ENCODE peak calls at places on chromosomes 11 and 22, in eight cellular contexts. Z, H, T, M, N, Q, L and O are unnamed samples.

GRCh38 chr11:36118084-36118483 is 171.1 kb downstream of the COMMD9 start:
- DNase-seq in M (no peak), H (no peak), T (no peak), Z (no peak), L (no peak), N (no peak), Q (no peak), O (no peak)

GRCh38 chr22:50320116-50320515 is 6.7 kb downstream of the DENND6B start:
- DNase-seq in N (no peak), L (no peak), T (no peak), H (no peak), Z (no peak), Q (no peak), M (no peak), O (no peak)

GRCh38 chr11:90639687-90640086 is 416.8 kb upstream of the CHORDC1 start:
- DNase-seq in H (no peak), N (no peak), M (no peak), Q (no peak), T (no peak), Z (peak), L (no peak), O (no peak)

GRCh38 chr11:69209936-69210659 is 54.4 kb downstream of the SMIM38 start:
- DNase-seq in L (peak), Q (no peak), H (no peak), T (no peak), Z (peak), N (no peak), M (no peak), O (no peak)

GRCh38 chr11:62669420-62670161 is 1.9 kb upstream of the UQCC3 start:
- DNase-seq in Q (no peak), T (no peak), H (no peak), M (no peak), Z (peak), N (no peak), L (no peak), O (no peak)

GRCh38 chr11:125435461-125436238 is 60.4 kb downstream of the FEZ1 start:
- DNase-seq in L (no peak), H (peak), M (no peak), N (no peak), T (no peak), Z (peak), Q (no peak), O (no peak)

GRCh38 chr11:85821636-85822035 is 10.7 kb upstream of the SYTL2 start:
- DNase-seq in L (peak), M (no peak), Z (no peak), T (no peak), Q (no peak), H (peak), N (no peak), O (no peak)

GRCh38 chr11:92222701-92223100 is 1.9 kb upstream of the FAT3 start:
- DNase-seq in M (no peak), T (no peak), Z (peak), H (no peak), L (no peak), Q (no peak), N (no peak), O (no peak)

GRCh38 chr11:42234381-42235035 is 775.1 kb upstream of the LRRC4C start:
- DNase-seq in N (no peak), M (no peak), H (peak), Z (no peak), L (no peak), T (no peak), Q (no peak), O (no peak)

GRCh38 chr11:61545341-61545740 is 35.5 kb downstream of the SYT7 start:
- DNase-seq in L (no peak), Q (no peak), N (no peak), Z (peak), M (no peak), T (no peak), H (no peak), O (no peak)

GRCh38 chr11:126723665-126724045 is 276.9 kb downstream of the KIRREL3 start:
- DNase-seq in Q (no peak), L (no peak), Z (no peak), T (no peak), M (no peak), N (no peak), H (peak), O (no peak)

GRCh38 chr11:43937434-43938411 is 4.7 kb upstream of the C11orf96 start:
- DNase-seq in H (peak), M (peak), Q (no peak), Z (no peak), N (no peak), T (no peak), L (no peak), O (no peak)

GRCh38 chr11:19168090-19168489 is 33.7 kb downstream of the CSRP3 start:
- DNase-seq in T (no peak), L (no peak), H (no peak), N (no peak), Z (no peak), Q (no peak), M (no peak), O (no peak)

GRCh38 chr22:39185601-39186012 is 33.1 kb upstream of the CBX7 start:
- DNase-seq in N (no peak), Z (peak), H (no peak), L (no peak), T (no peak), M (no peak), Q (no peak), O (no peak)

GRCh38 chr22:49046546-49047305 is 780.9 kb downstream of the BRD1 start:
- DNase-seq in L (peak), Z (peak), Q (peak), H (no peak), T (no peak), M (no peak), N (no peak), O (no peak)

GRCh38 chr11:61021661-61022212 is 50.3 kb downstream of the CD6 start:
- DNase-seq in M (no peak), L (peak), Z (peak), T (peak), H (no peak), N (no peak), Q (peak), O (peak)

GRCh38 chr22:17924735-17925727 is 99.3 kb downstream of the MICAL3 start:
- DNase-seq in L (no peak), T (no peak), Q (no peak), Z (no peak), M (no peak), H (peak), N (no peak), O (no peak)

GRCh38 chr11:46421257-46421880 is 29.8 kb upstream of the CHRM4 start:
- DNase-seq in N (no peak), H (no peak), L (no peak), Q (no peak), T (no peak), Z (no peak), M (no peak), O (no peak)

GRCh38 chr11:20207781-20208621 is 47.7 kb upstream of the DBX1 start:
- DNase-seq in Z (peak), L (no peak), N (no peak), T (no peak), Q (peak), M (no peak), H (no peak), O (no peak)

GRCh38 chr11:76232026-76232665 is 25.8 kb upstream of the WNT11 start:
- DNase-seq in L (peak), M (no peak), Z (no peak), N (no peak), T (no peak), H (no peak), Q (no peak), O (peak)

GRCh38 chr11:9254416-9254815 is 10.7 kb downstream of the DENND5A start:
- DNase-seq in Z (no peak), T (no peak), H (no peak), N (no peak), Q (no peak), L (no peak), M (no peak), O (no peak)

GRCh38 chr11:126488591-126489370 is 133.3 kb downstream of the ST3GAL4 start:
- DNase-seq in L (no peak), N (no peak), H (no peak), T (no peak), Q (no peak), M (no peak), Z (peak), O (no peak)

GRCh38 chr11:7869467-7869866 is 61.6 kb downstream of the OR10A6 start:
- DNase-seq in T (peak), L (no peak), M (no peak), N (no peak), Q (no peak), Z (no peak), H (peak), O (no peak)

GRCh38 chr11:74648894-74649293 is 56.5 kb downstream of the POLD3 start:
- DNase-seq in L (no peak), Z (no peak), Q (no peak), H (peak), T (no peak), M (no peak), N (no peak), O (no peak)

GRCh38 chr11:43942651-43943356 is 367 bp downstream of the C11orf96 start:
- DNase-seq in H (peak), Q (peak), Z (peak), N (no peak), T (no peak), L (peak), M (no peak), O (no peak)

GRCh38 chr22:47251911-47252310 is 489.5 kb downstream of the TBC1D22A start:
- DNase-seq in Q (no peak), L (no peak), T (no peak), N (no peak), H (no peak), Z (no peak), M (no peak), O (no peak)

GRCh38 chr11:69089258-69089657 is 40.5 kb downstream of the TPCN2 start:
- DNase-seq in N (peak), T (peak), L (no peak), Q (no peak), M (no peak), Z (no peak), H (peak), O (no peak)

GRCh38 chr11:33701831-33702230 is 1.2 kb upstream of the C11orf91 start:
- DNase-seq in L (no peak), H (peak), M (no peak), T (peak), N (peak), Z (no peak), Q (no peak), O (no peak)

GRCh38 chr11:19817870-19818269 is 105.2 kb downstream of the NAV2 start:
- DNase-seq in H (no peak), Z (no peak), M (no peak), L (no peak), N (no peak), T (no peak), Q (no peak), O (no peak)

GRCh38 chr11:43542734-43543133 is 137.8 kb upstream of the HSD17B12 start:
- DNase-seq in Z (no peak), M (no peak), N (no peak), H (no peak), T (no peak), Q (no peak), L (no peak), O (no peak)

GRCh38 chr11:1827095-1827797 is 7.5 kb upstream of the SYT8 start:
- DNase-seq in L (no peak), Q (no peak), N (no peak), H (peak), M (peak), Z (no peak), T (peak), O (no peak)

GRCh38 chr11:84291996-84292395 is 1005.8 kb upstream of the CCDC90B start:
- DNase-seq in T (no peak), Q (no peak), N (no peak), M (no peak), H (no peak), Z (no peak), L (no peak), O (no peak)

GRCh38 chr11:78295991-78296930 is 107.5 kb downstream of the USP35 start:
- DNase-seq in T (no peak), L (no peak), M (no peak), N (no peak), Q (no peak), Z (no peak), H (no peak), O (no peak)

GRCh38 chr11:20134991-20135736 is 25.1 kb downstream of the DBX1 start:
- DNase-seq in M (no peak), N (no peak), Z (no peak), L (no peak), Q (no peak), T (no peak), H (no peak), O (no peak)

GRCh38 chr22:41683616-41684015 is 5.1 kb downstream of the SNU13 start:
- DNase-seq in T (no peak), M (no peak), Z (no peak), Q (no peak), N (no peak), L (no peak), H (peak), O (no peak)

GRCh38 chr11:114089748-114090147 is 30.2 kb downstream of the ZBTB16 start:
- DNase-seq in L (no peak), H (no peak), Z (no peak), N (no peak), M (no peak), T (no peak), Q (no peak), O (no peak)

GRCh38 chr11:20488352-20488751 is 100.8 kb downstream of the PRMT3 start:
- DNase-seq in Q (no peak), M (no peak), L (no peak), T (no peak), N (no peak), H (no peak), Z (no peak), O (no peak)

GRCh38 chr11:44564653-44565007 is 833 bp upstream of the CD82 start:
- DNase-seq in T (no peak), M (peak), Z (peak), L (no peak), H (peak), N (peak), Q (no peak), O (peak)

GRCh38 chr11:72932132-72932570 is 117.9 kb downstream of the ATG16L2 start:
- DNase-seq in H (peak), L (no peak), Q (no peak), T (no peak), Z (no peak), M (no peak), N (no peak), O (no peak)

GRCh38 chr22:50678651-50679521 is 6.3 kb downstream of the SHANK3 start:
- DNase-seq in M (no peak), Q (no peak), N (no peak), H (no peak), L (no peak), Z (no peak), T (no peak), O (no peak)